ENCODE peak calls at places on chromosomes 5 and 9, in six cellular contexts. U, F, D, W, G and M are unnamed samples.

GRCh38 chr5:76542887-76543690 is 80.1 kb downstream of the F2RL2 start:
- DNase-seq in F (no peak), D (peak; percentile 42), U (peak; percentile 35), W (no peak), G (peak; percentile 11), M (no peak)

GRCh38 chr5:137186759-137187461 is 312.2 kb downstream of the SPOCK1 start:
- DNase-seq in F (no peak), D (no peak), G (no peak), U (peak; percentile 36), W (no peak), M (no peak)

GRCh38 chr5:124477002-124477546 is 269.4 kb downstream of the ZNF608 start:
- DNase-seq in F (no peak), U (no peak), D (no peak), G (no peak), W (no peak), M (no peak)

GRCh38 chr9:71760901-71761300 is 7.4 kb downstream of the CEMIP2 start:
- DNase-seq in G (no peak), F (no peak), W (no peak), D (no peak), U (no peak), M (no peak)

GRCh38 chr9:37719526-37719925 is 34.1 kb upstream of the TRMT10B start:
- DNase-seq in D (no peak), W (no peak), F (no peak), G (no peak), U (no peak), M (no peak)

GRCh38 chr9:89635007-89635742 is 30.4 kb downstream of the GADD45G start:
- DNase-seq in G (no peak), W (peak; percentile 77), D (peak; percentile 84), U (peak; percentile 25), F (no peak), M (no peak)

GRCh38 chr9:3924145-3924544 is 375.7 kb downstream of the GLIS3 start:
- DNase-seq in F (no peak), G (no peak), U (no peak), D (no peak), W (no peak), M (no peak)

GRCh38 chr5:174903333-174903732 is 179.0 kb downstream of the MSX2 start:
- DNase-seq in W (no peak), F (no peak), G (no peak), D (no peak), U (no peak), M (no peak)

GRCh38 chr9:88056876-88057275 is 81.4 kb downstream of the SPATA31C2 start:
- DNase-seq in F (no peak), G (no peak), D (no peak), U (no peak), W (no peak), M (no peak)

GRCh38 chr5:107388111-107388861 is 282.5 kb downstream of the EFNA5 start:
- DNase-seq in G (no peak), W (no peak), D (no peak), U (no peak), F (no peak), M (no peak)

GRCh38 chr5:56302027-56302426 is 68.9 kb upstream of the ANKRD55 start:
- DNase-seq in W (no peak), D (no peak), F (no peak), U (no peak), G (no peak), M (no peak)

GRCh38 chr5:56951131-56951945 is 585 bp downstream of the MIER3 start:
- DNase-seq in G (peak; percentile 32), U (no peak), W (peak; percentile 21), F (peak; percentile 34), D (no peak), M (peak; percentile 24)

GRCh38 chr9:13970426-13970825 is 343.5 kb downstream of the NFIB start:
- DNase-seq in W (no peak), G (no peak), F (no peak), D (no peak), U (peak; percentile 31), M (no peak)

GRCh38 chr9:123450096-123450495 is 94.1 kb downstream of the CRB2 start:
- DNase-seq in D (no peak), F (no peak), W (no peak), G (no peak), U (no peak), M (no peak)

GRCh38 chr5:103340717-103341397 is 82.3 kb downstream of the MACIR start:
- DNase-seq in W (no peak), D (no peak), F (no peak), U (no peak), G (peak; percentile 64), M (no peak)

GRCh38 chr5:178392998-178393397 is 160.4 kb upstream of the PHYKPL start:
- DNase-seq in W (no peak), F (no peak), G (no peak), D (peak; percentile 24), U (no peak), M (no peak)

GRCh38 chr5:67338416-67338815 is 141.8 kb upstream of the CD180 start:
- DNase-seq in G (no peak), W (no peak), F (no peak), U (no peak), D (no peak), M (no peak)

GRCh38 chr5:177966839-177967167 is 29.2 kb downstream of the PROP1 start:
- DNase-seq in D (no peak), F (no peak), G (no peak), U (no peak), W (no peak), M (no peak)

GRCh38 chr5:50406874-50407273 is 34.2 kb downstream of the EMB start:
- DNase-seq in U (no peak), D (no peak), W (no peak), G (no peak), F (no peak), M (no peak)

GRCh38 chr5:16536246-16536645 is 70.6 kb upstream of the ZNF622 start:
- DNase-seq in F (no peak), G (no peak), W (no peak), D (no peak), U (no peak), M (no peak)

GRCh38 chr9:33852216-33852826 is 35.4 kb downstream of the UBE2R2 start:
- DNase-seq in W (peak; percentile 90), G (peak; percentile 53), D (peak; percentile 86), F (no peak), U (peak; percentile 89), M (peak; percentile 44)

GRCh38 chr9:87382902-87383301 is 114.8 kb upstream of the DAPK1 start:
- DNase-seq in U (no peak), G (no peak), W (no peak), F (no peak), D (no peak), M (no peak)

GRCh38 chr5:68446487-68446894 is 230.9 kb downstream of the PIK3R1 start:
- DNase-seq in F (no peak), W (no peak), U (no peak), D (no peak), G (no peak), M (no peak)

GRCh38 chr9:98017306-98017705 is 34.2 kb downstream of the ANP32B start:
- DNase-seq in U (no peak), F (no peak), G (peak; percentile 57), W (no peak), D (no peak), M (no peak)
- H3K4me1 ChIP-seq in U (no peaks in the 10 kb centered on the region), F (no peaks in the 10 kb centered on the region), G (peaks cover 25% of the 10 kb centered on the region), W (no peaks in the 10 kb centered on the region), D (no peaks in the 10 kb centered on the region), M (peaks cover 37% of the 10 kb centered on the region)

GRCh38 chr5:154479944-154480750 is 2.1 kb upstream of the HAND1 start:
- DNase-seq in D (no peak), U (no peak), W (no peak), F (no peak), G (no peak), M (no peak)

GRCh38 chr5:154478224-154478565 is at the start of gene HAND1:
- DNase-seq in W (peak; percentile 59), U (no peak), D (peak; percentile 40), G (no peak), F (no peak), M (peak; percentile 72)

GRCh38 chr5:154480847-154481246 is 2.8 kb upstream of the HAND1 start:
- DNase-seq in W (no peak), F (no peak), D (no peak), U (no peak), G (no peak), M (no peak)

GRCh38 chr5:154478752-154479159 is 729 bp upstream of the HAND1 start:
- DNase-seq in U (no peak), G (no peak), F (no peak), D (no peak), W (no peak), M (no peak)

DNA sequence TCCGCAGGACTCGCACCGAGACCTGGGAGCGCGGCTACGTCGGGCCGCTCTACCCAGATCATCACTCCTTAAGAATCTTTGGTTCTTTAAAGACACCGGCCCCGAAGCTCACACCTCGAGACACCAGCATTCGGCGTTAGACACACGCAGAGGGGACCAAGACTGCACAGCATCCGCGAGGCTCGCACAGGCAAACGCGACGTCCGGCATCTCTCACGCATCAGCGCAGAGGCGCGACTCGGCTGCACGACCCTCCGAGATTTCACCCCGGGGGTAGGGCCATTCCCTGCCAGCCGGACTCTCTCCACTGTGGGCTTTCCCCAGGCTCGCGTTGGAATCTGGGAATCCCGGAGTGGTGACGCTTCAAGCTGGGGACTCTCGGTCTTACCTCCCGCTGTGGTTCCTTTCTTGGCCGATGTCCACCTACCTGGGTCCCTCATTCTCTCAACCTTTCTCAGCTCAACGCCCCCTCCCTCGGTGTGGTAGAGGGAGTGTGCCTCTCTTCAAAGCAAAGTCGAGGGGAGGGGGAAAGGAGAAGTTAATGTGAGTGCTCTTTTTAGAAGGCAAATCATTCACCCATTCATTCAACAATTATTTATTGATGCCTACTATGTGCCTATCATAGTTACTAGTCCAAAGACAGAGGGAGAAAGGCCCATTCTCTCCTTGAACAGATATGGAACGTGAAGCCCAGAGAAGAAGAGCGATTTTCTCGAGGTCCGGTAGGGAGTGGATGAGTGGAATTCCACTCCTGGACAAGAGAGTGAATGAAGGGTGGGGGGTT is 1.3 kb upstream of the HAND1 start:
- DNase-seq in G (no peak), F (no peak), D (no peak), W (no peak), U (no peak), M (no peak)
- H3K27ac ChIP-seq in G (no peak overlapping the region), F (no peak overlapping the region), D (no peak overlapping the region), W (no peak overlapping the region), U (no peak overlapping the region), M (no peak overlapping the region)

GRCh38 chr5:62418462-62419076 is 6.0 kb downstream of the IPO11 start:
- DNase-seq in W (no peak), U (no peak), G (no peak), D (no peak), F (no peak), M (no peak)

GRCh38 chr5:62412549-62413329 is at the start of gene IPO11:
- DNase-seq in W (peak; percentile 98), F (peak; percentile 98), D (peak; percentile 98), G (peak; percentile 99), U (peak; percentile 98), M (peak; percentile 99)
- TF ChIP-seq CTCF in W (no peak), F (no peak), D (no peak), G (no peak), U (no peak), M (no peak)

DNA sequence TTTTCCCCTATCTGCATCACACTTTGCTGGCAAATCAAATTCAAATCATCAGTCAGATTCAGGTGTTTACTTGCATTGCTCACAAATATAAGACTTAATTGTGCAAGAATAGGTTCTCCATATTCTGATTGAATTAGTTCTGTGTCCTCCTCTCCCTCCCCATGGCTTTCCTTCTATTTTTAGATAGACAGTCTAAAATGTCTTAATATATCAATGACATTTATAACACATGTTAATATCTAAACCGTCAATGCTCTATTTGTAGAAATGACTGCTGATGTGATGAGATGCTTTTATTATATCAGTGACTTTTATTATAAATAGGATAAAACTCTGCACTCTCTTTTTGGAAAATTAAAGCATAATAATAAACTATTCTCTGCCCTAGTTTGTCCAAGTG is 321.7 kb downstream of the BRINP1 start:
- DNase-seq in F (no peak), G (no peak), W (no peak), D (no peak), U (no peak), M (no peak)
- H3K4me1 ChIP-seq in F (no peaks in the 10 kb centered on the region), G (no peaks in the 10 kb centered on the region), W (no peaks in the 10 kb centered on the region), D (no peaks in the 10 kb centered on the region), U (no peaks in the 10 kb centered on the region), M (no peaks in the 10 kb centered on the region)